ENCODE peak calls at places on chromosomes 16 and 17, in four cellular contexts. U is non-pigmented ciliary epithelial cell, W is glutamatergic neuron, M is Daoy. D is an unnamed sample.

GRCh38 chr16:66996324-66996982 is 8.1 kb downstream of the CES4A start:
- DNase-seq in U (peak), W (no peak), M (no peak), D (peak)

GRCh38 chr16:7431723-7432122 is 99.1 kb downstream of the RBFOX1 start:
- DNase-seq in U (no peak), W (no peak), M (no peak), D (no peak)

GRCh38 chr16:4058386-4058785 is 57.9 kb downstream of the ADCY9 start:
- DNase-seq in U (no peak), W (no peak), M (no peak), D (no peak)

GRCh38 chr17:46181940-46182339 is 11.3 kb downstream of the KANSL1 start:
- DNase-seq in U (no peak), W (no peak), M (no peak), D (no peak)

GRCh38 chr16:82263456-82264159 is 93.6 kb upstream of the MPHOSPH6 start:
- DNase-seq in U (no peak), W (peak), M (peak), D (peak)

GRCh38 chr17:16820161-16820877 is 130.3 kb downstream of the CCDC144A start:
- DNase-seq in U (no peak), W (no peak), M (no peak), D (no peak)

GRCh38 chr16:8717469-8717868 is 43.1 kb downstream of the ABAT start:
- DNase-seq in U (no peak), W (no peak), M (no peak), D (no peak)

GRCh38 chr17:80311216-80311827 is 50.7 kb downstream of the RNF213 start:
- DNase-seq in U (no peak), W (no peak), M (no peak), D (no peak)

GRCh38 chr16:66898207-66898606 is 17.9 kb downstream of the PDP2 start:
- DNase-seq in U (no peak), W (no peak), M (no peak), D (peak)

GRCh38 chr16:49773534-49774486 is 82.1 kb downstream of the ZNF423 start:
- DNase-seq in U (no peak), W (no peak), M (peak), D (no peak)

GRCh38 chr17:83119987-83120864 is 40.8 kb downstream of the METRNL start:
- DNase-seq in U (no peak), W (peak), M (no peak), D (no peak)

GRCh38 chr17:78885956-78886355 is 17.0 kb downstream of the CEP295NL start:
- DNase-seq in U (no peak), W (no peak), M (no peak), D (no peak)

GRCh38 chr17:44972953-44973352 is 4.8 kb upstream of the C1QL1 start:
- DNase-seq in U (no peak), W (no peak), M (peak), D (peak)

GRCh38 chr16:4317471-4318170 is 1.8 kb downstream of the GLIS2 start:
- DNase-seq in U (no peak), W (peak), M (peak), D (peak)

GRCh38 chr17:72222971-72223370 is 102.2 kb downstream of the SOX9 start:
- DNase-seq in U (no peak), W (no peak), M (no peak), D (no peak)

GRCh38 chr17:17175917-17176316 is 30.2 kb downstream of the PLD6 start:
- DNase-seq in U (no peak), W (no peak), M (no peak), D (no peak)

GRCh38 chr17:16512011-16512410 is 20.0 kb upstream of the LRRC75A start:
- DNase-seq in U (no peak), W (no peak), M (no peak), D (no peak)

GRCh38 chr17:48505788-48506187 is 25.0 kb downstream of the HOXB1 start:
- DNase-seq in U (no peak), W (no peak), M (peak), D (peak)

GRCh38 chr17:77208856-77209255 is 68.1 kb downstream of the SEC14L1 start:
- DNase-seq in U (no peak), W (no peak), M (no peak), D (no peak)

GRCh38 chr17:13157656-13158055 is 139.8 kb upstream of the ELAC2 start:
- DNase-seq in U (no peak), W (no peak), M (no peak), D (no peak)

GRCh38 chr16:30621765-30622164 is 11.6 kb upstream of the ZNF689 start:
- DNase-seq in U (no peak), W (no peak), M (peak), D (no peak)

GRCh38 chr16:81841709-81842108 is 62.6 kb downstream of the PLCG2 start:
- DNase-seq in U (no peak), W (no peak), M (no peak), D (no peak)

GRCh38 chr17:15377608-15378007 is 36.2 kb upstream of the TEKT3 start:
- DNase-seq in U (no peak), W (no peak), M (peak), D (peak)

GRCh38 chr16:75193730-75194444 is 13.1 kb downstream of the CTRB2 start:
- DNase-seq in U (no peak), W (no peak), M (no peak), D (no peak)

GRCh38 chr16:8845699-8846298 is 23.0 kb downstream of the CARHSP1 start:
- DNase-seq in U (no peak), W (no peak), M (no peak), D (no peak)

GRCh38 chr16:23874613-23875294 is 39.0 kb downstream of the PRKCB start:
- DNase-seq in U (no peak), W (no peak), M (peak), D (no peak)

GRCh38 chr17:13575922-13576419 is 25.8 kb downstream of the HS3ST3A1 start:
- DNase-seq in U (no peak), W (no peak), M (no peak), D (no peak)

GRCh38 chr16:88613-89012 is 10.6 kb downstream of the MPG start:
- DNase-seq in U (no peak), W (no peak), M (no peak), D (no peak)

GRCh38 chr16:2009791-2010510 is at the start of gene ZNF598:
- DNase-seq in U (no peak), W (peak), M (peak), D (peak)

GRCh38 chr16:55499951-55500350 is 8.9 kb upstream of the LPCAT2 start:
- DNase-seq in U (peak), W (no peak), M (peak), D (peak)

GRCh38 chr16:69890891-69891282 is 60.2 kb upstream of the CLEC18A start:
- DNase-seq in U (no peak), W (no peak), M (no peak), D (no peak)

GRCh38 chr17:57085448-57086068 is 512 bp downstream of the AKAP1 start:
- DNase-seq in U (no peak), W (peak), M (peak), D (no peak)

GRCh38 chr17:67262420-67262819 is 17.4 kb upstream of the HELZ start:
- DNase-seq in U (no peak), W (no peak), M (no peak), D (no peak)

GRCh38 chr16:88783391-88784073 is 1.5 kb downstream of the PIEZO1 start:
- DNase-seq in U (no peak), W (peak), M (no peak), D (peak)

GRCh38 chr17:44587339-44587738 is 30.1 kb downstream of the FZD2 start:
- DNase-seq in U (peak), W (no peak), M (peak), D (peak)

GRCh38 chr17:36594626-36595401 is 3.1 kb downstream of the DHRS11 start:
- DNase-seq in U (no peak), W (no peak), M (no peak), D (no peak)

D was measured in kidney glomerular epithelial cell.